ENCODE peak calls at places on chromosomes 5 and 9, in eight cellular contexts. X, M, P, T, I, L, B and K are unnamed samples.

GRCh38 chr5:28750236-28750635 is 1711.8 kb upstream of the CDH9 start:
- DNase-seq in I (no peak), L (no peak), P (no peak), B (no peak), M (no peak), X (no peak), T (no peak), K (no peak)

GRCh38 chr5:151581347-151581746 is 9.8 kb downstream of the FAT2 start:
- DNase-seq in B (no peak), X (no peak), T (no peak), P (no peak), L (no peak), I (no peak), M (no peak), K (no peak)

GRCh38 chr5:55036477-55036876 is 12.4 kb downstream of the GZMK start:
- DNase-seq in L (no peak), X (no peak), P (no peak), M (no peak), B (no peak), T (no peak), I (no peak), K (peak)

GRCh38 chr5:37858250-37858649 is 18.4 kb upstream of the GDNF start:
- DNase-seq in T (no peak), X (no peak), L (no peak), B (no peak), P (no peak), M (no peak), I (no peak), K (no peak)

GRCh38 chr5:14358536-14358935 is 215.4 kb downstream of the TRIO start:
- DNase-seq in B (no peak), L (no peak), X (no peak), M (no peak), T (no peak), I (no peak), P (no peak), K (no peak)

GRCh38 chr9:126295516-126295915 is 31.1 kb upstream of the MVB12B start:
- DNase-seq in T (no peak), L (no peak), B (no peak), I (no peak), M (no peak), P (no peak), X (no peak), K (no peak)

GRCh38 chr9:96688215-96688614 is 33.1 kb upstream of the PRXL2C start:
- DNase-seq in L (no peak), P (no peak), I (no peak), B (no peak), X (no peak), T (no peak), M (no peak), K (no peak)

GRCh38 chr9:4116091-4116581 is 183.7 kb downstream of the GLIS3 start:
- DNase-seq in M (no peak), B (no peak), T (no peak), P (no peak), I (no peak), X (no peak), L (no peak), K (no peak)

GRCh38 chr9:2493578-2493977 is 128.0 kb upstream of the VLDLR start:
- DNase-seq in B (no peak), L (no peak), M (no peak), I (no peak), P (no peak), X (no peak), T (no peak), K (no peak)

GRCh38 chr5:142959683-142960308 is 189.6 kb downstream of the ARHGAP26 start:
- DNase-seq in X (no peak), B (no peak), M (peak), T (no peak), P (no peak), I (no peak), L (no peak), K (peak)

GRCh38 chr9:121098567-121099198 is 23.9 kb downstream of the CNTRL start:
- DNase-seq in B (no peak), P (no peak), M (no peak), T (no peak), X (no peak), I (no peak), L (no peak), K (no peak)

GRCh38 chr5:66960373-66961137 is 236.0 kb downstream of the CD180 start:
- DNase-seq in M (no peak), T (no peak), P (no peak), L (no peak), X (no peak), I (no peak), B (no peak), K (peak)

GRCh38 chr9:124512806-124513204 is 5.6 kb upstream of the NR5A1 start:
- DNase-seq in I (no peak), X (no peak), L (no peak), B (no peak), P (no peak), M (no peak), T (no peak), K (no peak)

GRCh38 chr9:115208503-115208902 is 90.5 kb upstream of the TNC start:
- DNase-seq in L (no peak), B (no peak), T (no peak), P (no peak), X (no peak), M (peak), I (no peak), K (no peak)

GRCh38 chr5:18048449-18048848 is 414.2 kb downstream of the TAF11L14 start:
- DNase-seq in I (no peak), T (no peak), X (no peak), M (peak), L (no peak), P (peak), B (no peak), K (no peak)

GRCh38 chr9:78004478-78005229 is 27.0 kb downstream of the GNAQ start:
- DNase-seq in I (no peak), T (no peak), B (no peak), P (no peak), X (no peak), M (peak), L (no peak), K (no peak)

GRCh38 chr5:106862450-106863193 is 808.1 kb downstream of the EFNA5 start:
- DNase-seq in B (no peak), P (no peak), I (no peak), M (no peak), L (no peak), T (no peak), X (no peak), K (peak)